ENCODE peak calls at places on chromosomes 6 and 20, in eight cellular contexts. One of them, this sample, is unnamed.

GRCh38 chr6:37516920-37517405 is 17.3 kb upstream of the CCDC167 start:
- DNase-seq in Right ventricle myocardium superior: no peak
- DNase-seq in HFFc6: no peak
- DNase-seq in NCI-H1092: no peak
- DNase-seq in T follicular helper cell: no peak
- DNase-seq in WERI-Rb-1: peak
- DNase-seq in HS-27A: no peak
- DNase-seq in EL: no peak
- DNase-seq in this sample: no peak

GRCh38 chr20:25274481-25274880 is 26.6 kb downstream of the PYGB start:
- DNase-seq in Right ventricle myocardium superior: peak
- DNase-seq in HFFc6: no peak
- DNase-seq in NCI-H1092: no peak
- DNase-seq in T follicular helper cell: no peak
- DNase-seq in WERI-Rb-1: peak
- DNase-seq in HS-27A: no peak
- DNase-seq in EL: no peak
- DNase-seq in this sample: no peak

GRCh38 chr6:157989541-157990289 is 8.1 kb downstream of the SYNJ2 start:
- DNase-seq in Right ventricle myocardium superior: peak
- DNase-seq in HFFc6: peak
- DNase-seq in NCI-H1092: peak
- DNase-seq in T follicular helper cell: no peak
- DNase-seq in WERI-Rb-1: no peak
- DNase-seq in HS-27A: no peak
- DNase-seq in EL: peak
- DNase-seq in this sample: peak

GRCh38 chr20:46011631-46012482 is 3.1 kb downstream of the MMP9 start:
- DNase-seq in Right ventricle myocardium superior: peak
- DNase-seq in HFFc6: peak
- DNase-seq in NCI-H1092: no peak
- DNase-seq in T follicular helper cell: no peak
- DNase-seq in WERI-Rb-1: peak
- DNase-seq in HS-27A: no peak
- DNase-seq in EL: peak
- DNase-seq in this sample: peak

GRCh38 chr20:34705383-34706021 is 1.4 kb downstream of the TP53INP2 start:
- DNase-seq in Right ventricle myocardium superior: peak
- DNase-seq in HFFc6: peak
- DNase-seq in NCI-H1092: no peak
- DNase-seq in T follicular helper cell: no peak
- DNase-seq in WERI-Rb-1: peak
- DNase-seq in HS-27A: no peak
- DNase-seq in EL: peak
- DNase-seq in this sample: peak

GRCh38 chr20:19552144-19552895 is 205.7 kb upstream of the RIN2 start:
- DNase-seq in Right ventricle myocardium superior: no peak
- DNase-seq in HFFc6: no peak
- DNase-seq in NCI-H1092: no peak
- DNase-seq in T follicular helper cell: no peak
- DNase-seq in WERI-Rb-1: no peak
- DNase-seq in HS-27A: no peak
- DNase-seq in EL: no peak
- DNase-seq in this sample: no peak

GRCh38 chr6:20351529-20351928 is 50.1 kb upstream of the E2F3 start:
- DNase-seq in Right ventricle myocardium superior: no peak
- DNase-seq in HFFc6: no peak
- DNase-seq in NCI-H1092: no peak
- DNase-seq in T follicular helper cell: no peak
- DNase-seq in WERI-Rb-1: no peak
- DNase-seq in HS-27A: no peak
- DNase-seq in EL: no peak
- DNase-seq in this sample: no peak

GRCh38 chr20:59933296-59933848 is at the start of gene SYCP2:
- DNase-seq in Right ventricle myocardium superior: peak
- DNase-seq in HFFc6: no peak
- DNase-seq in NCI-H1092: peak
- DNase-seq in T follicular helper cell: peak
- DNase-seq in WERI-Rb-1: no peak
- DNase-seq in HS-27A: no peak
- DNase-seq in EL: no peak
- DNase-seq in this sample: no peak

GRCh38 chr20:13819885-13820645 is 35.2 kb downstream of the NDUFAF5 start:
- DNase-seq in Right ventricle myocardium superior: no peak
- DNase-seq in HFFc6: peak
- DNase-seq in NCI-H1092: peak
- DNase-seq in T follicular helper cell: no peak
- DNase-seq in WERI-Rb-1: no peak
- DNase-seq in HS-27A: peak
- DNase-seq in EL: peak
- DNase-seq in this sample: peak

This sample was measured in PC-3.